ENCODE peak calls at places on chromosomes 7 and 10, in six cellular contexts. C, R, Z, T, K and F are unnamed samples.

GRCh38 chr10:101238732-101239105 is 9.5 kb upstream of the LBX1 start:
- DNase-seq in K (no peak), C (no peak), T (peak), Z (no peak), R (no peak), F (no peak)

GRCh38 chr10:87054373-87055295 is 34.5 kb downstream of the FAM25A start:
- DNase-seq in Z (peak), C (no peak), T (no peak), R (no peak), K (no peak), F (peak)

GRCh38 chr7:28882896-28883470 is 75.1 kb downstream of the TRIL start:
- DNase-seq in Z (no peak), C (no peak), T (no peak), R (no peak), K (no peak), F (no peak)

GRCh38 chr10:47256753-47257336 is 43.2 kb upstream of the GDF10 start:
- DNase-seq in T (no peak), C (peak), K (no peak), R (peak), Z (no peak), F (no peak)

GRCh38 chr7:128829391-128830166 is 627 bp upstream of the FLNC start:
- DNase-seq in C (no peak), R (no peak), T (no peak), K (no peak), Z (peak), F (peak)

GRCh38 chr7:66939325-66939724 is 18.3 kb downstream of the TMEM248 start:
- DNase-seq in C (no peak), K (no peak), T (no peak), R (no peak), Z (no peak), F (no peak)

GRCh38 chr7:134622303-134622995 is 24.2 kb upstream of the BPGM start:
- DNase-seq in Z (no peak), R (no peak), K (no peak), C (no peak), T (no peak), F (no peak)

GRCh38 chr10:20615395-20615794 is 281.7 kb downstream of the NEBL start:
- DNase-seq in R (no peak), C (no peak), K (no peak), T (no peak), Z (no peak), F (no peak)

GRCh38 chr7:121329460-121330052 is 756 bp downstream of the WNT16 start:
- DNase-seq in T (no peak), C (peak), R (peak), K (no peak), Z (no peak), F (peak)

GRCh38 chr10:58817499-58817898 is 304.8 kb downstream of the BICC1 start:
- DNase-seq in R (peak), K (peak), Z (peak), T (no peak), C (no peak), F (no peak)

GRCh38 chr10:79581044-79581443 is 20.8 kb upstream of the SFTPA2 start:
- DNase-seq in C (no peak), K (no peak), Z (no peak), T (no peak), R (no peak), F (no peak)

GRCh38 chr10:10589540-10589939 is 428.1 kb upstream of the CELF2 start:
- DNase-seq in Z (peak), C (no peak), K (no peak), R (no peak), T (no peak), F (no peak)

GRCh38 chr7:105849122-105849855 is 27.1 kb downstream of the ATXN7L1 start:
- DNase-seq in R (peak), K (peak), C (no peak), T (no peak), Z (no peak), F (no peak)

GRCh38 chr10:22550732-22551131 is 163.6 kb downstream of the PIP4K2A start:
- DNase-seq in T (peak), R (peak), Z (peak), K (peak), C (peak), F (peak)

GRCh38 chr7:42928754-42929153 is 3.2 kb downstream of the PSMA2 start:
- DNase-seq in T (no peak), C (no peak), Z (no peak), K (no peak), R (no peak), F (no peak)

GRCh38 chr7:55144333-55144954 is 125.6 kb downstream of the EGFR start:
- DNase-seq in C (peak), K (no peak), T (no peak), R (no peak), Z (no peak), F (peak)

GRCh38 chr7:24830440-24831050 is 73.3 kb upstream of the GSDME start:
- DNase-seq in Z (no peak), K (no peak), R (no peak), C (no peak), T (no peak), F (no peak)

GRCh38 chr7:65509368-65510186 is 135.9 kb downstream of the ZNF92 start:
- DNase-seq in R (no peak), T (no peak), C (peak), Z (no peak), K (no peak), F (peak)

GRCh38 chr10:54983255-54983654 is 182.2 kb upstream of the PCDH15 start:
- DNase-seq in C (no peak), R (no peak), T (no peak), Z (no peak), K (no peak), F (no peak)

GRCh38 chr10:31645786-31646185 is 282.8 kb downstream of the ARHGAP12 start:
- DNase-seq in K (no peak), T (peak), R (no peak), Z (no peak), C (no peak), F (no peak)

GRCh38 chr7:7565018-7565680 is 1.5 kb upstream of the MIOS start:
- DNase-seq in R (no peak), Z (no peak), C (no peak), T (no peak), K (no peak), F (no peak)

GRCh38 chr10:80324086-80324485 is 32.5 kb downstream of the DYDC1 start:
- DNase-seq in K (no peak), T (no peak), Z (peak), C (no peak), R (no peak), F (no peak)

GRCh38 chr10:16948335-16948734 is 131.1 kb upstream of the RSU1 start:
- DNase-seq in K (no peak), C (no peak), R (no peak), T (no peak), Z (no peak), F (no peak)

GRCh38 chr7:129969881-129970446 is 17.2 kb upstream of the UBE2H start:
- DNase-seq in T (peak), C (no peak), K (no peak), R (peak), Z (peak), F (no peak)

GRCh38 chr7:24870766-24871165 is 109.2 kb downstream of the OSBPL3 start:
- DNase-seq in C (no peak), R (no peak), T (no peak), K (no peak), Z (no peak), F (no peak)

GRCh38 chr7:74101061-74101681 is 17.6 kb downstream of the LIMK1 start:
- DNase-seq in Z (no peak), C (no peak), T (no peak), R (no peak), K (no peak), F (no peak)

GRCh38 chr10:96360331-96360730 is 1.5 kb upstream of the OPALIN start:
- DNase-seq in C (no peak), Z (no peak), R (no peak), K (no peak), T (no peak), F (no peak)

GRCh38 chr7:28503396-28503795 is 91.1 kb downstream of the CREB5 start:
- DNase-seq in Z (peak), C (no peak), K (no peak), R (no peak), T (no peak), F (no peak)

GRCh38 chr7:28166982-28167715 is 13.4 kb downstream of the JAZF1 start:
- DNase-seq in Z (peak), T (no peak), C (no peak), K (no peak), R (no peak), F (no peak)

GRCh38 chr7:28988818-28989595 is 30.9 kb upstream of the TRIL start:
- DNase-seq in Z (peak), C (no peak), K (no peak), T (no peak), R (no peak), F (no peak)

GRCh38 chr7:96548664-96549063 is 161.0 kb downstream of the SEM1 start:
- DNase-seq in Z (no peak), T (no peak), R (peak), C (no peak), K (peak), F (no peak)

GRCh38 chr10:101631821-101632475 is 43.8 kb downstream of the DPCD start:
- DNase-seq in T (no peak), Z (no peak), K (no peak), C (no peak), R (no peak), F (no peak)

GRCh38 chr7:28354601-28355062 is 57.7 kb upstream of the CREB5 start:
- DNase-seq in Z (peak), T (no peak), C (no peak), R (peak), K (no peak), F (no peak)

GRCh38 chr7:107180378-107180777 is 11.6 kb downstream of the HBP1 start:
- DNase-seq in R (peak), C (no peak), K (peak), T (peak), Z (peak), F (no peak)

GRCh38 chr10:29105516-29106215 is 183.2 kb upstream of the LYZL1 start:
- DNase-seq in R (peak), T (no peak), C (no peak), K (peak), Z (peak), F (no peak)

GRCh38 chr7:98284335-98285036 is 3.0 kb downstream of the BRI3 start:
- DNase-seq in K (peak), R (peak), T (no peak), C (no peak), Z (peak), F (peak)

GRCh38 chr7:96700516-96700915 is 9.1 kb downstream of the SEM1 start:
- DNase-seq in T (no peak), K (no peak), Z (no peak), C (no peak), R (no peak), F (no peak)

GRCh38 chr7:129609666-129610065 is 1.9 kb upstream of the NRF1 start:
- DNase-seq in Z (no peak), C (no peak), K (no peak), T (no peak), R (no peak), F (no peak)

DNA sequence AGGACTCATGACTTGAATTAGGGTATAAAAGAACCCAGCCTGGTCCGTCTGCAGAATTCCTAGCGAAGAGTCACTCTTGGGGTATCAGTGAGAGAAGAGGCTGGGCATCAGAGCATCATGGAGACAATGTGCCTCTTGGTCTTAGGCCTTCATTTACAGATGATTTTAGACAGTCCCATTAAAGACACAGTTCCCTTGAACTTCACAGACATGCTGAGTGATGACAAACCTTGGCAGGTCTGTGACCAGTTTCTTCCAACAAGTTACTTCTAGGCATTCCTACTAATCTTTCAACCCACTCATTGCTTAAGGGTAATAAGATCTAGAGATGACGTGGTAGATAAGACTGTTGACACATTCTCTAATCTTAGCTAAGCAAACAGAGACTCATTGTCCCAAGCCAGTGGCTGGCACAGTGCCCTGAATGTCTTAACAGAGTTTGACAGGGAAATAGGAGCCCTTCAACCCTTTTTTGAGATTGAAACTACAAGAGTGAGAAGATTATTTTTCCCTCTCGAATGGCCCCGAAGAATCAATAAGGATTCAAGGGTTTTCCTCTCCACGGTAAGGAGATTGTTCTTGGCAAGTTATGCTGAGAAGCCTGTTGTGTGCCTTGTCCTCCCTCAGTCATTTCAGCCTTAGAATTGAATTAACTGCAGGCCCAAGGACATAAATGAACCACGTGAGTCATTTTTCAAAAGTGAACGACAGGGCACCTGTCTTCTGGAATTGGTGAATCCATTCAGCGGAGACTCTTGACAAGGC is 281.1 kb downstream of the CCDC3 start:
- DNase-seq in Z (peak), T (peak), C (no peak), K (peak), R (peak), F (no peak)
- TF ChIP-seq RAD21 in Z (no peak), T (peak), C (no peak), K (no peak), R (no peak), F (no peak)

DNA sequence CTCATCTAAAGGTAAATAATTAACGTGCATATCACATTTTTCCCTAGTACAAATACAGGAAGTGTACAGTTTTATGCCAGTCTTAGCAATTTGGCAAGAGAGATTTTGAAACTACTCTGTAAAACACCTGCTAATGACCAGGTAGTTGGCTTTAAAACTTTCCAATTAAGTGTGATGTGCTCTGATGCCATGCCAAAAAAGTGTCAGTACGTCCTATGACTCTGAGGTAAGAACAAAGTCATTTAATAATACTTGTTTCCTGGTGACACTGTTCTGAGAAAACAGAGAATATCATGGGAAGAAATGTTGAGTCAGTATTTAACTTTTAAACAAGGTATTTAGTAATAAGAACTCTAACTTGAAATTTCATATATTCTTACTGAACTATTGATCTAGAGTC is 9.6 kb downstream of the PDZD8 start:
- DNase-seq in T (peak), R (peak), Z (no peak), C (no peak), K (no peak), F (no peak)
- TF ChIP-seq RAD21 in T (peak), R (no peak), Z (no peak), C (no peak), K (no peak), F (no peak)

DNA sequence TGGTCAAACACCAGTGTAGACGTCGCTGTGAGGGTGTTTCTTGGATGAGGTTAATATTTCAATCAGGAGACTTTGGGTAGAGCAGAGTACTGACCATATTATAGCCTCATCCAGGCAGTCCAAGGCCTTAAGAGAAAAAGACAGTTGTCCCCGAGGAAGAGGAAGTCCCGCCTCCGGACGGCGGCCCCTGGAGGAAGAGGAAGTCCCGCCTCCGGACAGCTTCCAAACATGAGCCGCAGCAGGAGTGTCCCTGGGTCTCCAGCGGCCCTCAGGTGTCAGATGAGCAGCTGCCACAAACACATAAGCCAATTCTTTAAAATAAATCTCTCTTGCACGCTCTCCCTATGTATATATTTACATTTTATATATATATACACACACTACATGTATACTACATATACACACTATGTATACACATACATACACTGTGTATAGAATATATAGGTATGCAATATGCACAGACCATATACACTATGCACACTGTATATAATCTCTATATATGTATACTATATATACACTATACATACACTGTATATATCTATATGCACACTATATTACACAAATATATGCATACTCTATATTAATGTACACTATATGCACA is 37.5 kb downstream of the PWWP2B start:
- DNase-seq in K (no peak), R (peak), C (no peak), T (no peak), Z (no peak), F (peak)
- TF ChIP-seq RAD21 in K (no peak), R (no peak), C (no peak), T (no peak), Z (no peak), F (no peak)

GRCh38 chr10:70671229-70671588 is 1.1 kb upstream of the ADAMTS14 start:
- DNase-seq in Z (no peak), C (no peak), T (no peak), R (no peak), K (no peak), F (no peak)
- TF ChIP-seq RAD21 in Z (no peak), C (no peak), T (no peak), R (no peak), K (no peak), F (no peak)

GRCh38 chr7:143216151-143216550 is 5.7 kb upstream of the TAS2R40 start:
- DNase-seq in T (no peak), C (no peak), R (no peak), Z (peak), K (no peak), F (no peak)
- TF ChIP-seq RAD21 in T (no peak), C (no peak), R (no peak), Z (no peak), K (no peak), F (no peak)

GRCh38 chr7:158491094-158491493 is 96.5 kb downstream of the PTPRN2 start:
- DNase-seq in Z (no peak), C (no peak), T (no peak), K (no peak), R (no peak), F (no peak)

GRCh38 chr7:158490171-158490782 is 97.3 kb downstream of the PTPRN2 start:
- DNase-seq in R (no peak), C (no peak), Z (no peak), K (no peak), T (no peak), F (no peak)

GRCh38 chr7:158494643-158495042 is 93.0 kb downstream of the PTPRN2 start:
- DNase-seq in R (no peak), C (no peak), K (no peak), T (no peak), Z (no peak), F (no peak)

GRCh38 chr7:158494162-158494586 is 93.4 kb downstream of the PTPRN2 start:
- DNase-seq in C (no peak), T (no peak), K (no peak), Z (no peak), R (peak), F (no peak)

DNA sequence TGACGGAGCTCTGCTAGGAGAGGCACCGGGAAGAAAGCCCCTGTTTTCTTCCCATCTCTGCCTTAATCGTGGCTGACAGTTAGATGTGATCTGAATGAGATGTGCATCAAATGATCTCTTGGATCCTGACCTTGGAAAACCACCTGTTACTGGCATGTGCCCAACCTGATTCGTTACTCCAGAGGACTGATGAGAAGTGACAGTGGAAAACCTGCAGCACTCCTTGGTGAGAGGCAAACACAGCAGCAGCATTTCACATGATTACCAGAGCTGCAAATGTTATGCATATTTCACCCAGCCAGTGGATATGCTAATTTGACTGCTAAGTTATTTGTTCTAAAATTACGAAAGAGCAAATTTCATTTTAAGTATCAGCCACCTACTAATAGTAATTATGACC is 95.3 kb downstream of the PTPRN2 start:
- DNase-seq in Z (no peak), T (no peak), R (no peak), C (no peak), K (no peak), F (no peak)
- TF ChIP-seq RAD21 in Z (no peak), T (no peak), R (no peak), C (no peak), K (no peak), F (no peak)

GRCh38 chr10:113950268-113950667 is 93.4 kb upstream of the ADRB1 start:
- DNase-seq in K (no peak), Z (no peak), C (no peak), R (no peak), T (no peak), F (no peak)

GRCh38 chr10:113958631-113959382 is 84.9 kb upstream of the ADRB1 start:
- DNase-seq in T (peak), Z (peak), C (no peak), R (peak), K (peak), F (no peak)

GRCh38 chr10:113959383-113959760 is 84.3 kb upstream of the ADRB1 start:
- DNase-seq in Z (no peak), T (no peak), R (peak), K (no peak), C (no peak), F (no peak)

GRCh38 chr10:113957013-113957412 is 86.7 kb upstream of the ADRB1 start:
- DNase-seq in R (peak), K (peak), Z (peak), T (no peak), C (no peak), F (no peak)

DNA sequence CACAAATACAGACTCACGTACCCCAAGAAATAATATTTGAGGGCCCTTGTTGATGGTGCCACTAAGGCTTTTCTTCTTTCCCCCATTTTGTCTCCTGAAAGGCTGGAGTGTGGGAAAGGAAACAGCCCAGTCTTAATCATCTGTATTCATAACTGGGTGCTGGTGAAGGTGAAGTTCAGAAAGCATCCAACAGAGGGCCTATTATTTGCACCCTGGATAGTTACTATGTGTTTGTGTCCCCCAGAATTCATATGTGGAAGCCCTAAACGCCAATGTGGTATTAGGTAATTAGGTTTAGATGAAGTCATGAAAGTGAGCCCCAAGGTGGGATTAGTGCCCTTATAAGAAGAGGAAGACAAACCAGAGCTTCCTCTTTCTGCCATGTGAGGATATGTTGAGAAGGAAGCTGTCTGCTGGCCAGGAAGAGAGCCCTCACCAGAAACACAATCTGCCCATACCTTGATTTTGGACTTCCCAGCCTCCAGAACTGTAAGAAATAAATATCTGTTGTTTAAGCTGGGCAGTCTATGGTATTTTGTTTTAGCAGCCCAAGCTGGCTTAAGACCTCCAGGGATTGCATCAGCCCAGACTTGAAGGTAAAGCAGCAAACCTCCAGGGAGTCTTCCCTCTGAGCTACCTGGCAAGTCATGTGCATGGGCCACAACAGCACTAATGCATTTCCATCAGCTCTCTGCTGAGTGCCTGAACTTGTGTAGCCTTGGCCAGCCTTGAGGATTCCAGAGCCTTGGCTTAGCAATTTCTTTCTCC is 90.0 kb upstream of the ADRB1 start:
- DNase-seq in Z (no peak), K (no peak), T (no peak), C (no peak), R (no peak), F (no peak)
- TF ChIP-seq RAD21 in Z (no peak), K (no peak), T (peak), C (peak), R (peak), F (no peak)